ENCODE peak calls at places on chromosomes 6 and 20, in five cellular contexts. C, G, H, D and K are unnamed samples.

GRCh38 chr20:17870063-17870740 is 98.4 kb downstream of the SNX5 start:
- DNase-seq in C (no peak), G (no peak), H (peak; percentile 58), D (no peak), K (peak; percentile 28)

GRCh38 chr6:151240036-151240685 is 394 bp downstream of the AKAP12 start:
- DNase-seq in C (peak; percentile 84), G (peak; percentile 38), H (peak; percentile 88), D (peak; percentile 61), K (peak; percentile 81)

GRCh38 chr6:1773697-1774096 is 164.0 kb downstream of the FOXC1 start:
- DNase-seq in C (no peak), G (no peak), H (no peak), D (no peak), K (no peak)

GRCh38 chr20:13953227-13953626 is 37.2 kb downstream of the SEL1L2 start:
- DNase-seq in C (no peak), G (no peak), H (no peak), D (no peak), K (no peak)

GRCh38 chr6:129276986-129277385 is 394.0 kb downstream of the LAMA2 start:
- DNase-seq in C (no peak), G (no peak), H (no peak), D (no peak), K (no peak)

GRCh38 chr6:113980937-113981554 is 10.1 kb upstream of the HDAC2 start:
- DNase-seq in C (no peak), G (peak; percentile 3), H (no peak), D (no peak), K (no peak)

GRCh38 chr20:23257848-23258746 is 92.5 kb upstream of the NXT1 start:
- DNase-seq in C (no peak), G (no peak), H (no peak), D (no peak), K (no peak)

GRCh38 chr20:11394145-11394833 is 523.4 kb upstream of the BTBD3 start:
- DNase-seq in C (no peak), G (no peak), H (no peak), D (no peak), K (no peak)

GRCh38 chr20:46126440-46127056 is 8.4 kb downstream of the CD40 start:
- DNase-seq in C (no peak), G (no peak), H (no peak), D (no peak), K (no peak)

GRCh38 chr20:62825994-62826645 is 9.3 kb downstream of the COL9A3 start:
- DNase-seq in C (no peak), G (no peak), H (no peak), D (no peak), K (no peak)

GRCh38 chr20:58550661-58551060 is 35.5 kb upstream of the APCDD1L start:
- DNase-seq in C (no peak), G (no peak), H (no peak), D (peak; percentile 15), K (peak; percentile 22)

GRCh38 chr20:38873050-38873581 is 53.1 kb upstream of the FAM83D start:
- DNase-seq in C (no peak), G (peak; percentile 78), H (no peak), D (no peak), K (no peak)

GRCh38 chr6:118788702-118789101 is 105.2 kb upstream of the ASF1A start:
- DNase-seq in C (no peak), G (no peak), H (no peak), D (no peak), K (no peak)

GRCh38 chr6:51570168-51570921 is 517.1 kb downstream of the PKHD1 start:
- DNase-seq in C (no peak), G (no peak), H (no peak), D (no peak), K (no peak)

GRCh38 chr6:61989616-61990015 is 296.4 kb downstream of the KHDRBS2 start:
- DNase-seq in C (no peak), G (no peak), H (no peak), D (no peak), K (no peak)

GRCh38 chr6:89297695-89298351 is 17.3 kb downstream of the GABRR2 start:
- DNase-seq in C (peak; percentile 44), G (peak; percentile 27), H (peak; percentile 82), D (no peak), K (peak; percentile 58)

GRCh38 chr6:5260111-5260620 is 584 bp downstream of the LYRM4 start:
- DNase-seq in C (no peak), G (peak; percentile 78), H (peak; percentile 72), D (peak; percentile 73), K (peak; percentile 75)

GRCh38 chr20:48631114-48632016 is 196.4 kb downstream of the PREX1 start:
- DNase-seq in C (no peak), G (no peak), H (peak; percentile 17), D (no peak), K (no peak)

GRCh38 chr20:47843886-47844567 is 58.7 kb upstream of the SULF2 start:
- DNase-seq in C (no peak), G (no peak), H (peak; percentile 4), D (no peak), K (no peak)

GRCh38 chr6:81783893-81784292 is 31.4 kb upstream of the TENT5A start:
- DNase-seq in C (no peak), G (no peak), H (no peak), D (no peak), K (no peak)

GRCh38 chr20:63701051-63701328 is 4.5 kb downstream of the TNFRSF6B start:
- DNase-seq in C (no peak), G (no peak), H (no peak), D (no peak), K (no peak)

GRCh38 chr6:1624071-1624847 is 14.5 kb downstream of the FOXC1 start:
- DNase-seq in C (no peak), G (no peak), H (peak; percentile 80), D (no peak), K (no peak)

GRCh38 chr6:151096255-151096612 is 143.5 kb upstream of the AKAP12 start:
- DNase-seq in C (no peak), G (no peak), H (no peak), D (no peak), K (no peak)